ENCODE peak calls at places on chromosome 5, in eight cellular contexts. A is AG09309, F is astrocyte of the spinal cord, K is mesothelial cell of epicardium, N is spleen, W is colonic mucosa, C is foreskin fibroblast, X is tibial artery. H is an unnamed sample.
A peak's percentile ranks its signal among the peaks of the same experiment; 100 is the strongest.

GRCh38 chr5:164433471-164433870 is 928.1 kb downstream of the MAT2B start:
- DNase-seq in A (no peak), F (peak; percentile 9), K (no peak), N (no peak), W (no peak), C (no peak), X (no peak), H (no peak)

GRCh38 chr5:139293504-139294371 is at the start of gene MATR3:
- DNase-seq in A (peak; percentile 83), F (peak; percentile 98), K (peak; percentile 93), N (peak; percentile 98), W (peak; percentile 96), C (peak; percentile 99), X (peak; percentile 98), H (peak; percentile 89)

GRCh38 chr5:116395708-116396203 is 178.9 kb downstream of the SEMA6A start:
- DNase-seq in A (no peak), F (no peak), K (no peak), N (no peak), W (no peak), C (peak; percentile 19), X (no peak), H (no peak)

GRCh38 chr5:177403826-177404640 is 3.6 kb upstream of the PFN3 start:
- DNase-seq in A (peak; percentile 27), F (peak; percentile 77), K (peak; percentile 77), N (peak; percentile 98), W (peak; percentile 85), C (peak; percentile 95), X (peak; percentile 91), H (no peak)

GRCh38 chr5:36602711-36603321 is 3.6 kb upstream of the SLC1A3 start:
- DNase-seq in A (no peak), F (no peak), K (no peak), N (no peak), W (no peak), C (peak; percentile 11), X (no peak), H (no peak)

GRCh38 chr5:77852514-77853352 is 76.6 kb upstream of the TBCA start:
- DNase-seq in A (no peak), F (peak; percentile 69), K (peak; percentile 79), N (peak; percentile 83), W (peak; percentile 58), C (peak; percentile 84), X (no peak), H (no peak)

GRCh38 chr5:90983748-90984147 is 399.4 kb downstream of the ARRDC3 start:
- DNase-seq in A (no peak), F (no peak), K (no peak), N (no peak), W (no peak), C (no peak), X (no peak), H (no peak)

GRCh38 chr5:176748967-176749935 is 61.1 kb upstream of the UNC5A start:
- DNase-seq in A (no peak), F (no peak), K (no peak), N (peak; percentile 44), W (peak; percentile 13), C (no peak), X (no peak), H (no peak)

GRCh38 chr5:157389103-157389502 is 70.9 kb upstream of the NIPAL4 start:
- DNase-seq in A (no peak), F (no peak), K (no peak), N (no peak), W (no peak), C (no peak), X (no peak), H (no peak)

GRCh38 chr5:72209515-72210115 is 102.3 kb downstream of the MAP1B start:
- DNase-seq in A (no peak), F (peak; percentile 62), K (no peak), N (no peak), W (no peak), C (peak; percentile 77), X (no peak), H (no peak)

GRCh38 chr5:133467325-133467700 is 145.0 kb downstream of the FSTL4 start:
- DNase-seq in A (no peak), F (no peak), K (no peak), N (no peak), W (no peak), C (no peak), X (peak; percentile 13), H (no peak)

GRCh38 chr5:112119969-112120368 is 299.1 kb downstream of the EPB41L4A start:
- DNase-seq in A (no peak), F (no peak), K (no peak), N (no peak), W (no peak), C (no peak), X (no peak), H (no peak)

GRCh38 chr5:65728219-65728618 is 6.2 kb downstream of the NLN start:
- DNase-seq in A (no peak), F (no peak), K (no peak), N (no peak), W (no peak), C (peak; percentile 10), X (no peak), H (no peak)

GRCh38 chr5:153714732-153715287 is 224.3 kb downstream of the GRIA1 start:
- DNase-seq in A (peak; percentile 4), F (peak; percentile 9), K (no peak), N (no peak), W (no peak), C (peak; percentile 54), X (no peak), H (no peak)

GRCh38 chr5:87825583-87825982 is 412.9 kb upstream of the CCNH start:
- DNase-seq in A (no peak), F (no peak), K (no peak), N (no peak), W (no peak), C (peak; percentile 9), X (no peak), H (no peak)

GRCh38 chr5:54159837-54160215 is 150.5 kb downstream of the ARL15 start:
- DNase-seq in A (no peak), F (no peak), K (no peak), N (no peak), W (no peak), C (no peak), X (no peak), H (no peak)

GRCh38 chr5:74017112-74017511 is 391.1 kb downstream of the ARHGEF28 start:
- DNase-seq in A (no peak), F (no peak), K (no peak), N (no peak), W (no peak), C (peak; percentile 24), X (no peak), H (no peak)

GRCh38 chr5:92633821-92634220 is 947.2 kb downstream of the NR2F1-AS1 start:
- DNase-seq in A (no peak), F (no peak), K (no peak), N (no peak), W (no peak), C (peak; percentile 22), X (no peak), H (no peak)

GRCh38 chr5:2300421-2300820 is 417.7 kb upstream of the IRX4 start:
- DNase-seq in A (no peak), F (no peak), K (no peak), N (no peak), W (no peak), C (no peak), X (peak; percentile 38), H (no peak)

GRCh38 chr5:159230657-159231056 is 21.3 kb upstream of the RNF145 start:
- DNase-seq in A (no peak), F (no peak), K (no peak), N (no peak), W (no peak), C (no peak), X (no peak), H (no peak)

GRCh38 chr5:172106511-172107356 is 81.3 kb downstream of the STK10 start:
- DNase-seq in A (no peak), F (peak; percentile 43), K (peak; percentile 91), N (peak; percentile 89), W (peak; percentile 63), C (peak; percentile 64), X (no peak), H (peak; percentile 89)

DNA sequence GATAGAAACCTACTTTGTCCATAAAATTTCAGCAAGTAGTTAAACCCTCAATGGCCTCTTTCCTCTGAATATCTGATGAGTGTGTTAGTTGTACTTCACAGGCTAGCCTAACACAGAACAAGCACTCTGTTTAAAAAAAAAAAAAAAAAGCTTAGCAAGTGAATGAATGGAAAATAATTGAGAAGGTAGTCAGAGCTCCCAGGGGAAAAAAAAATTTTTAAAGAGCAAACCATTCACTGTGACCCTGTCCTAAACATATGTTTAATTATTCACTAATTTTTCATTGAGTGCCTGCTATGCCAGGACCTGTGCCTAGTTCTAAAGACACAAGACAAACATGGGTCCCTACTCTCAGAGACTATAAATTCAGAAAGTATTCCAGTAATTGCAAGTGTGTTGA is 69.3 kb downstream of the SH3RF2 start:
- DNase-seq in A (no peak), F (no peak), K (no peak), N (no peak), W (no peak), C (no peak), X (no peak), H (no peak)
- TF ChIP-seq CTCF in A (no peak), F (no peak), K (no peak), N (no peak), W (no peak), C (no peak), X (no peak), H (no peak)

GRCh38 chr5:130289132-130290088 is 385.1 kb downstream of the CHSY3 start:
- DNase-seq in A (no peak), F (peak; percentile 36), K (no peak), N (no peak), W (no peak), C (peak; percentile 3), X (no peak), H (no peak)
- TF ChIP-seq CTCF in A (no peak), F (no peak), K (no peak), N (no peak), W (no peak), C (no peak), X (no peak), H (no peak)

GRCh38 chr5:23352437-23352836 is 155.0 kb upstream of the PRDM9 start:
- DNase-seq in A (no peak), F (no peak), K (no peak), N (no peak), W (no peak), C (no peak), X (no peak), H (no peak)
- TF ChIP-seq CTCF in A (no peak), F (no peak), K (no peak), N (no peak), W (no peak), C (no peak), X (no peak), H (no peak)

DNA sequence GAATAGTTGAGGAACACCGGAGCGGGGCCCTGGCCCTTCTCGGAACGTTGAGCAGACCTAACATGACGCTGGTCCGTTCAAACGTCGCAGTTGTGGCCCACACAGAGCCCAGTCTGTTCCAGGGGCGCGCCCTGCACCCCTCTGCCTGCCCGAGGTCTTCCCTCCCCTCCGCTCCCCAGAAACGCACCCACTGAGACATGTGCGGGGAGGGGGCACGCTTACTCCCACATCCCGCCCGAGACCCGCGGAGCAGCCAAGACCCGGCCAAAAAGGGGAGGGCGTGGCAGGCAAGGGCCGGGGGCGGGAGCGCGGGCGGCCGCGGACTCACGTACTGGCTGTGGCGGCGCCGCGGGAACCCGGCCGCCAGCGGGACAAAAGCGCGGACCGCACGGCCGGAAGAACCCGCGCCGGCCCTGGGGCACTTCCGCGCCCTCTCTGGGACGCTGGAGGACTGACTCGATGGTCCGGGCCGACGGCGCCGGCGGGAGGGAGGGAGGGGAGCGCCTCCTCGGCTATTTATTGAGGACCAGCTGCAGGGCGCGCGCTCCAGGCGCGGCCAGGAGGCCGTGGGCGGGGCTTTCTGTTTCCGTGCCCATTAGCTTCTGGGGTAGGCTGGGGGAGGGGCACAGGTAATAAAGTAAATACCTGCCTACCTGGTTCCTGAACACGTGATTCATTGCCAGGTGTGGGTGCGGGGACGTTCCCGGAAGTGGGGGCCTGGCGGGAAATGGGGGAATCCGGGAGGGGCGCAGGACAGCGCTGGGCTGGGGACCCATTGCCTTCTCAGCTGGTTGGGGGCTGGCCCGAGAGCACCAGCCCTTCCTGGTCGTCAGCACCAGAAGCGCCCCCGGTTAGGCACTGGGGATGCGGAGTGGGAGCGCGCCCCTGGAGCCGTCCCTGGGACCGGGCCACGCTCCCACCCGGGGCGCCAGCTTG is at the start of gene ZFP62:
- DNase-seq in A (peak; percentile 40), F (peak; percentile 94), K (peak; percentile 87), N (peak; percentile 99), W (peak; percentile 96), C (peak; percentile 96), X (peak; percentile 93), H (peak; percentile 45)
- TF ChIP-seq CTCF in A (no peak), F (no peak), K (no peak), N (peak; percentile 28), W (no peak), C (peak; percentile 1), X (peak; percentile 12), H (no peak)

H was measured in omental fat pad.